ENCODE peak calls at places on chromosomes 4 and X, in nine cellular contexts. I, G, D, L, C, V, N, Y and S are unnamed samples.

GRCh38 chrX:77493677-77494553 is 46.7 kb downstream of the FGF16 start:
- DNase-seq in I (no peak), G (peak; percentile 23), D (peak; percentile 59), L (no peak), C (peak; percentile 39), V (peak; percentile 91), N (no peak), Y (peak; percentile 35), S (no peak)

GRCh38 chrX:13029831-13030771 is 14.3 kb downstream of the FAM9C start:
- DNase-seq in I (no peak), G (no peak), D (no peak), L (no peak), C (peak; percentile 48), V (no peak), N (no peak), Y (peak; percentile 57), S (no peak)

GRCh38 chr4:171532968-171533367 is 280.2 kb upstream of the GALNTL6 start:
- DNase-seq in I (no peak), G (no peak), D (no peak), L (no peak), C (no peak), V (no peak), N (no peak), Y (no peak), S (no peak)

GRCh38 chr4:145307763-145308430 is 127.5 kb upstream of the OTUD4 start:
- DNase-seq in I (no peak), G (no peak), D (no peak), L (no peak), C (no peak), V (no peak), N (no peak), Y (no peak), S (no peak)

GRCh38 chrX:119736206-119736764 is 22.1 kb upstream of the SOWAHD start:
- DNase-seq in I (no peak), G (peak; percentile 47), D (peak; percentile 10), L (no peak), C (no peak), V (no peak), N (no peak), Y (no peak), S (no peak)

GRCh38 chrX:106670631-106671030 is 55.9 kb upstream of the RNF128 start:
- DNase-seq in I (no peak), G (no peak), D (no peak), L (no peak), C (no peak), V (no peak), N (no peak), Y (no peak), S (no peak)

GRCh38 chr4:107858158-107858742 is 33.5 kb downstream of the SGMS2 start:
- DNase-seq in I (no peak), G (no peak), D (no peak), L (no peak), C (no peak), V (no peak), N (no peak), Y (no peak), S (no peak)

GRCh38 chr4:88012652-88013051 is 5.2 kb downstream of the PKD2 start:
- DNase-seq in I (no peak), G (no peak), D (no peak), L (no peak), C (no peak), V (no peak), N (no peak), Y (no peak), S (no peak)

GRCh38 chr4:76208005-76208765 is 5.4 kb downstream of the SCARB2 start:
- DNase-seq in I (peak; percentile 78), G (peak; percentile 85), D (peak; percentile 80), L (peak; percentile 78), C (no peak), V (peak; percentile 92), N (peak; percentile 92), Y (peak; percentile 76), S (peak; percentile 77)

GRCh38 chr4:74659576-74660411 is 134.5 kb downstream of the BTC start:
- DNase-seq in I (no peak), G (peak; percentile 100), D (peak; percentile 59), L (no peak), C (peak; percentile 77), V (peak; percentile 93), N (no peak), Y (peak; percentile 74), S (no peak)

GRCh38 chr4:153205757-153206156 is 1.5 kb downstream of the TRIM2 start:
- DNase-seq in I (no peak), G (peak; percentile 46), D (no peak), L (no peak), C (peak; percentile 70), V (peak; percentile 31), N (no peak), Y (peak; percentile 55), S (no peak)

GRCh38 chr4:166172619-166173018 is 299.6 kb downstream of the TLL1 start:
- DNase-seq in I (no peak), G (no peak), D (no peak), L (no peak), C (no peak), V (no peak), N (no peak), Y (no peak), S (no peak)

GRCh38 chr4:132180020-132180427 is 969.1 kb upstream of the PCDH10 start:
- DNase-seq in I (no peak), G (peak; percentile 79), D (peak; percentile 2), L (no peak), C (no peak), V (peak; percentile 37), N (no peak), Y (no peak), S (no peak)

GRCh38 chrX:133269168-133269567 is 51.0 kb upstream of the TFDP3 start:
- DNase-seq in I (no peak), G (no peak), D (no peak), L (no peak), C (no peak), V (no peak), N (no peak), Y (no peak), S (no peak)

GRCh38 chrX:133267621-133268020 is 49.5 kb upstream of the TFDP3 start:
- DNase-seq in I (no peak), G (no peak), D (no peak), L (no peak), C (no peak), V (no peak), N (no peak), Y (no peak), S (no peak)

GRCh38 chrX:133265331-133265730 is 47.2 kb upstream of the TFDP3 start:
- DNase-seq in I (peak; percentile 60), G (no peak), D (no peak), L (no peak), C (peak; percentile 34), V (no peak), N (no peak), Y (peak; percentile 72), S (peak; percentile 44)
- H3K27me3 ChIP-seq in I (no peaks in the 10 kb centered on the region), G (no peaks in the 10 kb centered on the region), D (no peaks in the 10 kb centered on the region), L (no peaks in the 10 kb centered on the region), C (no peaks in the 10 kb centered on the region), V (no peaks in the 10 kb centered on the region), N (no peaks in the 10 kb centered on the region), Y (no peaks in the 10 kb centered on the region), S (no peaks in the 10 kb centered on the region)

GRCh38 chr4:95546866-95547707 is 1.7 kb downstream of the UNC5C start:
- DNase-seq in I (no peak), G (peak; percentile 45), D (no peak), L (no peak), C (no peak), V (no peak), N (peak; percentile 66), Y (no peak), S (no peak)

GRCh38 chr4:95545526-95545925 is 3.2 kb downstream of the UNC5C start:
- DNase-seq in I (no peak), G (peak; percentile 31), D (no peak), L (no peak), C (no peak), V (no peak), N (peak; percentile 80), Y (no peak), S (no peak)

GRCh38 chr4:95541889-95542607 is 6.7 kb downstream of the UNC5C start:
- DNase-seq in I (no peak), G (peak; percentile 63), D (no peak), L (no peak), C (no peak), V (no peak), N (no peak), Y (no peak), S (no peak)

GRCh38 chr4:95546236-95546635 is 2.5 kb downstream of the UNC5C start:
- DNase-seq in I (no peak), G (peak; percentile 27), D (no peak), L (no peak), C (no peak), V (no peak), N (no peak), Y (no peak), S (no peak)

DNA sequence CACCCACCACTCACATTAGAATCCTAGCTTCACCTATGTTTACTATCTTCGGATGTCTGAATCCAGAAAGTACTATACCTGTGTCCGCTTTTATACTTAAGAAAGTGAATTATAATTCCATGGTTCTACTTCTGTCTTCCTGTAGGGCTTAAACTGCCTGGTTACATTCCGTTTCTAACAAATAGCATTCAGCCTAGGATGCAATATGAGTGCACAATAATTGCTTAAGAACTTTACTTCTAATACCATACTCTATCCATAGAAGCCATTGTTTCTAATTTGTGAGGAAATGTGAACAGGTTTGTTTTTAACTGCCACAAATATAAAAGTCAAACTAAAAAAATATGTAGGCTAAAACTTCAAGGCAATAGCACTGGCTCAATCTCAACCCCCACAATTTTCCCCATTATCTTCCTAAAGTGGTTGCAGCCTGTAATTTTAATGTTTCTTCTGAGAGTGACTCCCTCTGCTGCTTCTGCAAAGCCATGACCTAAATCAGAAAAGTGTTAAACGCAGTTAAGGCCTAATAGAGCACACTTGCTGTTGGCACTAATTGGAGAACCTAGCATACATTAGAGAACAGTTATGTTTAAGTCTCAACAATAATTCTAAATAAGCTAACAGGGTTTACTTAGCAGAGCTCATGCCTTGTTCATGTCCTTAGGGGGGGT is 4.2 kb downstream of the UNC5C start:
- DNase-seq in I (no peak), G (peak; percentile 51), D (no peak), L (no peak), C (no peak), V (no peak), N (no peak), Y (no peak), S (no peak)
- H3K27me3 ChIP-seq in I (peaks cover 8% of the 10 kb centered on the region), G (peaks cover 19% of the 10 kb centered on the region), D (peaks cover 22% of the 10 kb centered on the region), L (no peaks in the 10 kb centered on the region), C (no peaks in the 10 kb centered on the region), V (peaks cover 2% of the 10 kb centered on the region), N (no peaks in the 10 kb centered on the region), Y (peaks cover 39% of the 10 kb centered on the region), S (peaks cover 11% of the 10 kb centered on the region)

GRCh38 chrX:133881011-133881410 is 104.4 kb downstream of the GPC3 start:
- DNase-seq in I (no peak), G (no peak), D (no peak), L (no peak), C (no peak), V (no peak), N (no peak), Y (no peak), S (no peak)
- H3K27me3 ChIP-seq in I (no peaks in the 10 kb centered on the region), G (peaks cover 6% of the 10 kb centered on the region), D (no peaks in the 10 kb centered on the region), L (no peaks in the 10 kb centered on the region), C (no peaks in the 10 kb centered on the region), V (no peaks in the 10 kb centered on the region), N (no peaks in the 10 kb centered on the region), Y (no peaks in the 10 kb centered on the region), S (no peaks in the 10 kb centered on the region)

GRCh38 chrX:130672214-130672613 is 230.8 kb downstream of the ENOX2 start:
- DNase-seq in I (no peak), G (no peak), D (no peak), L (no peak), C (no peak), V (no peak), N (no peak), Y (no peak), S (no peak)

GRCh38 chrX:130680164-130681035 is 222.6 kb downstream of the ENOX2 start:
- DNase-seq in I (no peak), G (no peak), D (peak; percentile 55), L (peak; percentile 30), C (no peak), V (peak; percentile 4), N (peak; percentile 10), Y (no peak), S (no peak)

GRCh38 chrX:130676861-130677260 is 226.1 kb downstream of the ENOX2 start:
- DNase-seq in I (no peak), G (no peak), D (no peak), L (no peak), C (no peak), V (no peak), N (no peak), Y (no peak), S (no peak)
- H3K27me3 ChIP-seq in I (no peaks in the 10 kb centered on the region), G (no peaks in the 10 kb centered on the region), D (no peaks in the 10 kb centered on the region), L (no peaks in the 10 kb centered on the region), C (no peaks in the 10 kb centered on the region), V (no peaks in the 10 kb centered on the region), N (no peaks in the 10 kb centered on the region), Y (no peaks in the 10 kb centered on the region), S (no peaks in the 10 kb centered on the region)